ENCODE peak calls at places on chromosome 18, in five cellular contexts. One of them, this sample, is unnamed.

GRCh38 chr18:33914399-33914798 is 310.3 kb downstream of the NOL4 start:
- DNase-seq in cardiac muscle cell: no peak
- DNase-seq in lower lobe of right lung: no peak
- DNase-seq in H4: no peak
- DNase-seq in GM12892: no peak
- DNase-seq in this sample: no peak

GRCh38 chr18:24995738-24996137 is 356.2 kb downstream of the ZNF521 start:
- DNase-seq in H4: no peak
- DNase-seq in cardiac muscle cell: no peak
- DNase-seq in lower lobe of right lung: no peak
- DNase-seq in GM12892: no peak
- DNase-seq in this sample: no peak

GRCh38 chr18:79432376-79433120 is 36.8 kb downstream of the NFATC1 start:
- DNase-seq in H4: no peak
- DNase-seq in GM12892: no peak
- DNase-seq in lower lobe of right lung: no peak
- DNase-seq in cardiac muscle cell: no peak
- DNase-seq in this sample: no peak

GRCh38 chr18:42289526-42289925 is 334.5 kb downstream of the PIK3C3 start:
- DNase-seq in GM12892: no peak
- DNase-seq in lower lobe of right lung: no peak
- DNase-seq in cardiac muscle cell: no peak
- DNase-seq in H4: no peak
- DNase-seq in this sample: no peak

GRCh38 chr18:47247036-47247832 is 4.2 kb downstream of the SKOR2 start:
- DNase-seq in H4: no peak
- DNase-seq in cardiac muscle cell: no peak
- DNase-seq in lower lobe of right lung: no peak
- DNase-seq in GM12892: no peak
- DNase-seq in this sample: no peak

GRCh38 chr18:5600376-5601071 is 56.7 kb upstream of the EPB41L3 start:
- DNase-seq in cardiac muscle cell: peak
- DNase-seq in lower lobe of right lung: no peak
- DNase-seq in H4: no peak
- DNase-seq in GM12892: no peak
- DNase-seq in this sample: no peak

GRCh38 chr18:59005266-59005665 is 134.4 kb upstream of the SEC11C start:
- DNase-seq in H4: peak
- DNase-seq in GM12892: no peak
- DNase-seq in cardiac muscle cell: peak
- DNase-seq in lower lobe of right lung: no peak
- DNase-seq in this sample: no peak

GRCh38 chr18:33706391-33706790 is 128.4 kb downstream of the ASXL3 start:
- DNase-seq in GM12892: no peak
- DNase-seq in H4: no peak
- DNase-seq in cardiac muscle cell: peak
- DNase-seq in lower lobe of right lung: no peak
- DNase-seq in this sample: no peak

GRCh38 chr18:50099725-50100414 is 95.1 kb downstream of the MYO5B start:
- DNase-seq in lower lobe of right lung: no peak
- DNase-seq in cardiac muscle cell: no peak
- DNase-seq in GM12892: no peak
- DNase-seq in H4: peak
- DNase-seq in this sample: no peak

GRCh38 chr18:43396266-43396665 is 119.0 kb upstream of the SYT4 start:
- DNase-seq in H4: no peak
- DNase-seq in cardiac muscle cell: peak
- DNase-seq in lower lobe of right lung: no peak
- DNase-seq in GM12892: no peak
- DNase-seq in this sample: no peak

GRCh38 chr18:22370414-22370813 is 47.3 kb downstream of the CTAGE1 start:
- DNase-seq in H4: no peak
- DNase-seq in lower lobe of right lung: no peak
- DNase-seq in GM12892: no peak
- DNase-seq in cardiac muscle cell: no peak
- DNase-seq in this sample: no peak

GRCh38 chr18:38539373-38539772 is 973.8 kb upstream of the CELF4 start:
- DNase-seq in GM12892: no peak
- DNase-seq in lower lobe of right lung: no peak
- DNase-seq in cardiac muscle cell: no peak
- DNase-seq in H4: no peak
- DNase-seq in this sample: no peak

GRCh38 chr18:7877609-7878008 is 310.5 kb downstream of the PTPRM start:
- DNase-seq in H4: no peak
- DNase-seq in GM12892: no peak
- DNase-seq in cardiac muscle cell: no peak
- DNase-seq in lower lobe of right lung: no peak
- DNase-seq in this sample: no peak

GRCh38 chr18:60082282-60082681 is 182.5 kb downstream of the PMAIP1 start:
- DNase-seq in GM12892: no peak
- DNase-seq in H4: no peak
- DNase-seq in cardiac muscle cell: no peak
- DNase-seq in lower lobe of right lung: no peak
- DNase-seq in this sample: no peak

GRCh38 chr18:70469916-70470315 is 181.1 kb downstream of the SOCS6 start:
- DNase-seq in GM12892: no peak
- DNase-seq in lower lobe of right lung: no peak
- DNase-seq in cardiac muscle cell: peak
- DNase-seq in H4: peak
- DNase-seq in this sample: no peak

GRCh38 chr18:35040988-35041751 is at the start of gene MAPRE2:
- DNase-seq in GM12892: peak
- DNase-seq in cardiac muscle cell: peak
- DNase-seq in lower lobe of right lung: peak
- DNase-seq in H4: peak
- DNase-seq in this sample: peak

GRCh38 chr18:37176307-37176934 is 347.5 kb downstream of the KIAA1328 start:
- DNase-seq in H4: no peak
- DNase-seq in cardiac muscle cell: no peak
- DNase-seq in GM12892: no peak
- DNase-seq in lower lobe of right lung: no peak
- DNase-seq in this sample: no peak

GRCh38 chr18:21303913-21304312 is 61.9 kb downstream of the GREB1L start:
- DNase-seq in H4: no peak
- DNase-seq in lower lobe of right lung: no peak
- DNase-seq in GM12892: no peak
- DNase-seq in cardiac muscle cell: no peak
- DNase-seq in this sample: no peak

GRCh38 chr18:36501100-36501499 is 203.6 kb downstream of the FHOD3 start:
- DNase-seq in cardiac muscle cell: no peak
- DNase-seq in H4: no peak
- DNase-seq in GM12892: no peak
- DNase-seq in lower lobe of right lung: no peak
- DNase-seq in this sample: no peak

This sample was measured in spleen.